ENCODE peak calls at places on chromosome 13, in eight cellular contexts. One of them, this sample, is unnamed.

GRCh38 chr13:76879211-76879875 is 6.9 kb downstream of the KCTD12 start:
- DNase-seq in cardiac fibroblast: peak; percentile 93
- DNase-seq in cardiac muscle cell: no peak
- DNase-seq in WERI-Rb-1: no peak
- DNase-seq in AG04449: peak; percentile 9
- DNase-seq in K562: no peak
- DNase-seq in endothelial cell of umbilical vein: peak; percentile 96
- DNase-seq in effector memory CD4-positive, alpha-beta T cell: peak; percentile 20
- DNase-seq in this sample: peak; percentile 86

GRCh38 chr13:48804836-48805601 is 151.3 kb downstream of the CYSLTR2 start:
- DNase-seq in cardiac fibroblast: no peak
- DNase-seq in cardiac muscle cell: no peak
- DNase-seq in WERI-Rb-1: no peak
- DNase-seq in AG04449: no peak
- DNase-seq in K562: no peak
- DNase-seq in endothelial cell of umbilical vein: peak; percentile 12
- DNase-seq in effector memory CD4-positive, alpha-beta T cell: no peak
- DNase-seq in this sample: peak; percentile 76

GRCh38 chr13:91108315-91108714 is 239.2 kb upstream of the MIR17HG start:
- DNase-seq in cardiac fibroblast: no peak
- DNase-seq in cardiac muscle cell: no peak
- DNase-seq in WERI-Rb-1: no peak
- DNase-seq in AG04449: no peak
- DNase-seq in K562: no peak
- DNase-seq in endothelial cell of umbilical vein: no peak
- DNase-seq in effector memory CD4-positive, alpha-beta T cell: no peak
- DNase-seq in this sample: no peak

GRCh38 chr13:29284726-29285125 is 310.8 kb downstream of the SLC7A1 start:
- DNase-seq in cardiac fibroblast: no peak
- DNase-seq in cardiac muscle cell: no peak
- DNase-seq in WERI-Rb-1: no peak
- DNase-seq in AG04449: no peak
- DNase-seq in K562: no peak
- DNase-seq in endothelial cell of umbilical vein: no peak
- DNase-seq in effector memory CD4-positive, alpha-beta T cell: no peak
- DNase-seq in this sample: peak; percentile 1

GRCh38 chr13:103287659-103288058 is 221.4 kb upstream of the SLC10A2 start:
- DNase-seq in cardiac fibroblast: peak; percentile 15
- DNase-seq in cardiac muscle cell: no peak
- DNase-seq in WERI-Rb-1: no peak
- DNase-seq in AG04449: no peak
- DNase-seq in K562: no peak
- DNase-seq in endothelial cell of umbilical vein: no peak
- DNase-seq in effector memory CD4-positive, alpha-beta T cell: no peak
- DNase-seq in this sample: no peak

GRCh38 chr13:74206061-74206561 is 71.9 kb upstream of the KLF12 start:
- DNase-seq in cardiac fibroblast: peak; percentile 54
- DNase-seq in cardiac muscle cell: no peak
- DNase-seq in WERI-Rb-1: no peak
- DNase-seq in AG04449: peak; percentile 83
- DNase-seq in K562: no peak
- DNase-seq in endothelial cell of umbilical vein: no peak
- DNase-seq in effector memory CD4-positive, alpha-beta T cell: no peak
- DNase-seq in this sample: peak; percentile 75

GRCh38 chr13:98749501-98749900 is 3.0 kb downstream of the SLC15A1 start:
- DNase-seq in cardiac fibroblast: peak; percentile 59
- DNase-seq in cardiac muscle cell: no peak
- DNase-seq in WERI-Rb-1: no peak
- DNase-seq in AG04449: peak; percentile 19
- DNase-seq in K562: no peak
- DNase-seq in endothelial cell of umbilical vein: no peak
- DNase-seq in effector memory CD4-positive, alpha-beta T cell: no peak
- DNase-seq in this sample: peak; percentile 78

GRCh38 chr13:103926118-103926517 is 859.9 kb upstream of the SLC10A2 start:
- DNase-seq in cardiac fibroblast: no peak
- DNase-seq in cardiac muscle cell: no peak
- DNase-seq in WERI-Rb-1: no peak
- DNase-seq in AG04449: no peak
- DNase-seq in K562: no peak
- DNase-seq in endothelial cell of umbilical vein: no peak
- DNase-seq in effector memory CD4-positive, alpha-beta T cell: no peak
- DNase-seq in this sample: no peak

GRCh38 chr13:46962286-46962941 is 65.6 kb upstream of the HTR2A start:
- DNase-seq in cardiac fibroblast: peak; percentile 10
- DNase-seq in cardiac muscle cell: peak; percentile 32
- DNase-seq in WERI-Rb-1: no peak
- DNase-seq in AG04449: no peak
- DNase-seq in K562: peak; percentile 13
- DNase-seq in endothelial cell of umbilical vein: no peak
- DNase-seq in effector memory CD4-positive, alpha-beta T cell: no peak
- DNase-seq in this sample: peak; percentile 89

GRCh38 chr13:106034201-106034600 is 501.3 kb downstream of the EFNB2 start:
- DNase-seq in cardiac fibroblast: peak; percentile 39
- DNase-seq in cardiac muscle cell: no peak
- DNase-seq in WERI-Rb-1: no peak
- DNase-seq in AG04449: no peak
- DNase-seq in K562: no peak
- DNase-seq in endothelial cell of umbilical vein: no peak
- DNase-seq in effector memory CD4-positive, alpha-beta T cell: no peak
- DNase-seq in this sample: peak; percentile 72

GRCh38 chr13:80116107-80116506 is 224.8 kb downstream of the SPRY2 start:
- DNase-seq in cardiac fibroblast: peak; percentile 62
- DNase-seq in cardiac muscle cell: no peak
- DNase-seq in WERI-Rb-1: no peak
- DNase-seq in AG04449: peak; percentile 45
- DNase-seq in K562: no peak
- DNase-seq in endothelial cell of umbilical vein: peak; percentile 10
- DNase-seq in effector memory CD4-positive, alpha-beta T cell: no peak
- DNase-seq in this sample: peak; percentile 88

GRCh38 chr13:112159575-112160547 is 92.9 kb downstream of the SOX1 start:
- DNase-seq in cardiac fibroblast: no peak
- DNase-seq in cardiac muscle cell: no peak
- DNase-seq in WERI-Rb-1: no peak
- DNase-seq in AG04449: no peak
- DNase-seq in K562: no peak
- DNase-seq in endothelial cell of umbilical vein: no peak
- DNase-seq in effector memory CD4-positive, alpha-beta T cell: no peak
- DNase-seq in this sample: no peak

GRCh38 chr13:113564331-113565023 is 20.1 kb upstream of the TFDP1 start:
- DNase-seq in cardiac fibroblast: no peak
- DNase-seq in cardiac muscle cell: no peak
- DNase-seq in WERI-Rb-1: no peak
- DNase-seq in AG04449: no peak
- DNase-seq in K562: no peak
- DNase-seq in endothelial cell of umbilical vein: no peak
- DNase-seq in effector memory CD4-positive, alpha-beta T cell: no peak
- DNase-seq in this sample: no peak

GRCh38 chr13:114281351-114282142 is at the start of gene UPF3A:
- DNase-seq in cardiac fibroblast: peak; percentile 96
- DNase-seq in cardiac muscle cell: peak; percentile 90
- DNase-seq in WERI-Rb-1: peak; percentile 98
- DNase-seq in AG04449: no peak
- DNase-seq in K562: peak; percentile 95
- DNase-seq in endothelial cell of umbilical vein: peak; percentile 89
- DNase-seq in effector memory CD4-positive, alpha-beta T cell: peak; percentile 85
- DNase-seq in this sample: peak; percentile 88

GRCh38 chr13:74575729-74576125 is 441.5 kb upstream of the KLF12 start:
- DNase-seq in cardiac fibroblast: peak; percentile 67
- DNase-seq in cardiac muscle cell: peak; percentile 92
- DNase-seq in WERI-Rb-1: peak; percentile 93
- DNase-seq in AG04449: no peak
- DNase-seq in K562: peak; percentile 73
- DNase-seq in endothelial cell of umbilical vein: peak; percentile 62
- DNase-seq in effector memory CD4-positive, alpha-beta T cell: peak; percentile 9
- DNase-seq in this sample: peak; percentile 38

GRCh38 chr13:37701306-37701705 is 102.7 kb upstream of the POSTN start:
- DNase-seq in cardiac fibroblast: peak; percentile 90
- DNase-seq in cardiac muscle cell: no peak
- DNase-seq in WERI-Rb-1: no peak
- DNase-seq in AG04449: no peak
- DNase-seq in K562: no peak
- DNase-seq in endothelial cell of umbilical vein: peak; percentile 92
- DNase-seq in effector memory CD4-positive, alpha-beta T cell: no peak
- DNase-seq in this sample: peak; percentile 76

GRCh38 chr13:111461445-111462149 is 141.2 kb downstream of the TEX29 start:
- DNase-seq in cardiac fibroblast: no peak
- DNase-seq in cardiac muscle cell: no peak
- DNase-seq in WERI-Rb-1: no peak
- DNase-seq in AG04449: no peak
- DNase-seq in K562: no peak
- DNase-seq in endothelial cell of umbilical vein: no peak
- DNase-seq in effector memory CD4-positive, alpha-beta T cell: no peak
- DNase-seq in this sample: no peak

DNA sequence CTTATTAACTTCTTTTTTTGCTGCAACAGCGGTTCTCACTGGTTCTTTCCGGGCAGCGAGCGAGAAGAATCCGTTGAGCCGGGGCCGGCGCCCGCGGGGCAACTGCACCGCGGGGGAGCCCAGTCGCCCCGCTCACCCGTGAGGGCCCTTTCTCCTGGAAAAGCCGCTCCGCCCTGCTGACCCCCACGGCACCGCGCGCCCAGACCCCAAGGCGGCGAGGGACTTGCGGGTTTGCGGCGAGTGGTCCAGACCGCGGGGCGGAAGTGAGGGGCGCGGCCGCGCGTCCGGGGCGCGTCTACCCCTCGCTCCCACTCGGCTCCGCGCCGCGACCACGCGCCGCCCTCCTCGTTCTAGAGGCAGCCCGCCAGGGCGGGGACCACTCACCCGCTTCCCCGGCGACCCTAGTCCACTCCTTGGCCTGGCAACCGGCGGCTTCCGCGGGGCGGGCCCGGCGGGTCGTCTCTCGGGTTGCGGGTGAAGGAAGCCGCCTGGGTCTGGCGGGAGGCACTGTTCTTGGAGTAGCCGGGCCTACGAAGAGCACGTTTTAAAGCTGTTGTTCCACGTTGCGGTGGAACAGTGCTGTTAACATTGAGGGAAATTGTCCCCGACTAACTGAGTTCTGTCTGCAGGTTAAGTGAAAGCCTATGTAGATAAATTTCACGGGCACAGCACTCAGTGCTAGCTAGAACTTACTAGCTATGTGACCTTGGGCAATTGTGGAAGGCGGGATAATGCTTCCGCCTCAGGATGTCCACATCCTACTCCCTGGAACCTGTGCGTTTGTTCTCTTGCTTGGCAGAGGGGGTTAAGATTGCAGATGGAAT is at the start of gene NEK3:
- DNase-seq in cardiac fibroblast: peak; percentile 72
- DNase-seq in cardiac muscle cell: peak; percentile 75
- DNase-seq in WERI-Rb-1: peak; percentile 65
- DNase-seq in AG04449: no peak
- DNase-seq in K562: peak; percentile 65
- DNase-seq in endothelial cell of umbilical vein: peak; percentile 71
- DNase-seq in effector memory CD4-positive, alpha-beta T cell: peak; percentile 37
- DNase-seq in this sample: peak; percentile 67
- H3K4me3 ChIP-seq in cardiac fibroblast: peak within 1 kb of the TSS; percentile 69
- H3K4me3 ChIP-seq in cardiac muscle cell: peak within 1 kb of the TSS; percentile 77
- H3K4me3 ChIP-seq in WERI-Rb-1: peak within 1 kb of the TSS; percentile 81
- H3K4me3 ChIP-seq in AG04449: peak within 1 kb of the TSS; percentile 70
- H3K4me3 ChIP-seq in K562: peak within 1 kb of the TSS; percentile 68
- H3K4me3 ChIP-seq in endothelial cell of umbilical vein: peak within 1 kb of the TSS; percentile 81
- H3K4me3 ChIP-seq in effector memory CD4-positive, alpha-beta T cell: peak within 1 kb of the TSS; percentile 80
- H3K4me3 ChIP-seq in this sample: peak within 1 kb of the TSS; percentile 72

GRCh38 chr13:21138561-21138960 is 37.8 kb downstream of the SKA3 start:
- DNase-seq in cardiac fibroblast: peak; percentile 25
- DNase-seq in cardiac muscle cell: no peak
- DNase-seq in WERI-Rb-1: no peak
- DNase-seq in AG04449: no peak
- DNase-seq in K562: no peak
- DNase-seq in endothelial cell of umbilical vein: peak; percentile 56
- DNase-seq in effector memory CD4-positive, alpha-beta T cell: no peak
- DNase-seq in this sample: no peak

GRCh38 chr13:21139374-21139773 is 37.0 kb downstream of the SKA3 start:
- DNase-seq in cardiac fibroblast: no peak
- DNase-seq in cardiac muscle cell: no peak
- DNase-seq in WERI-Rb-1: no peak
- DNase-seq in AG04449: no peak
- DNase-seq in K562: no peak
- DNase-seq in endothelial cell of umbilical vein: no peak
- DNase-seq in effector memory CD4-positive, alpha-beta T cell: no peak
- DNase-seq in this sample: no peak

GRCh38 chr13:21137696-21138095 is 38.7 kb downstream of the SKA3 start:
- DNase-seq in cardiac fibroblast: peak; percentile 22
- DNase-seq in cardiac muscle cell: no peak
- DNase-seq in WERI-Rb-1: no peak
- DNase-seq in AG04449: no peak
- DNase-seq in K562: peak; percentile 18
- DNase-seq in endothelial cell of umbilical vein: no peak
- DNase-seq in effector memory CD4-positive, alpha-beta T cell: no peak
- DNase-seq in this sample: peak; percentile 76

GRCh38 chr13:21147827-21148226 is 28.5 kb downstream of the SKA3 start:
- DNase-seq in cardiac fibroblast: no peak
- DNase-seq in cardiac muscle cell: no peak
- DNase-seq in WERI-Rb-1: no peak
- DNase-seq in AG04449: no peak
- DNase-seq in K562: no peak
- DNase-seq in endothelial cell of umbilical vein: no peak
- DNase-seq in effector memory CD4-positive, alpha-beta T cell: no peak
- DNase-seq in this sample: no peak

DNA sequence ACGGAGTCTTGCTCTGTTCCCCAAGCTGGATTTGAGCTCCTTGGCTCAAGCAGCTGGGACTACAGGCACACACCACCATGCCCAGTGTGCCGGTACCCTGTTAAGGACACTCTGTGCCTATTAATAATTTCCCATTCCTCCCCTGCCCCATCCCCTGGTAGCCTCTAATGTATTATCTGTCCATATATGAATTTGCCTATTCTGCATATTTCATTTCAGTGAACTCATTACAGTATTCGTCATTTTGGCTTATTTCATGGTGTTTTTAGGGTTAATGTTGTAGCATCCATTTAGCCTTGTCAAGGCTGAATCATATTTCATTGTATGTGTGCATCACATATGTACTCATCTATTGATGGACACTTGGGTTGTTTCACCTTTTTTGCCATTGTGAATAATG is 33.6 kb downstream of the SKA3 start:
- DNase-seq in cardiac fibroblast: no peak
- DNase-seq in cardiac muscle cell: no peak
- DNase-seq in WERI-Rb-1: no peak
- DNase-seq in AG04449: no peak
- DNase-seq in K562: no peak
- DNase-seq in endothelial cell of umbilical vein: no peak
- DNase-seq in effector memory CD4-positive, alpha-beta T cell: no peak
- DNase-seq in this sample: no peak
- H3K4me3 ChIP-seq in cardiac fibroblast: no peak overlapping the region
- H3K4me3 ChIP-seq in cardiac muscle cell: no peak overlapping the region
- H3K4me3 ChIP-seq in WERI-Rb-1: no peak overlapping the region
- H3K4me3 ChIP-seq in AG04449: no peak overlapping the region
- H3K4me3 ChIP-seq in K562: no peak overlapping the region
- H3K4me3 ChIP-seq in endothelial cell of umbilical vein: no peak overlapping the region
- H3K4me3 ChIP-seq in effector memory CD4-positive, alpha-beta T cell: no peak overlapping the region
- H3K4me3 ChIP-seq in this sample: no peak overlapping the region

GRCh38 chr13:92463134-92463533 is 763.5 kb upstream of the GPC6 start:
- DNase-seq in cardiac fibroblast: no peak
- DNase-seq in cardiac muscle cell: no peak
- DNase-seq in WERI-Rb-1: peak; percentile 33
- DNase-seq in AG04449: no peak
- DNase-seq in K562: no peak
- DNase-seq in endothelial cell of umbilical vein: no peak
- DNase-seq in effector memory CD4-positive, alpha-beta T cell: no peak
- DNase-seq in this sample: no peak
- H3K4me3 ChIP-seq in cardiac fibroblast: no peak overlapping the region
- H3K4me3 ChIP-seq in cardiac muscle cell: no peak overlapping the region
- H3K4me3 ChIP-seq in WERI-Rb-1: no peak overlapping the region
- H3K4me3 ChIP-seq in AG04449: no peak overlapping the region
- H3K4me3 ChIP-seq in K562: no peak overlapping the region
- H3K4me3 ChIP-seq in endothelial cell of umbilical vein: no peak overlapping the region
- H3K4me3 ChIP-seq in effector memory CD4-positive, alpha-beta T cell: no peak overlapping the region
- H3K4me3 ChIP-seq in this sample: no peak overlapping the region

GRCh38 chr13:52599037-52599852 is 43.0 kb upstream of the HNRNPA1L2 start:
- DNase-seq in cardiac fibroblast: peak; percentile 63
- DNase-seq in cardiac muscle cell: no peak
- DNase-seq in WERI-Rb-1: no peak
- DNase-seq in AG04449: no peak
- DNase-seq in K562: no peak
- DNase-seq in endothelial cell of umbilical vein: peak; percentile 92
- DNase-seq in effector memory CD4-positive, alpha-beta T cell: no peak
- DNase-seq in this sample: peak; percentile 79
- H3K4me3 ChIP-seq in cardiac fibroblast: peak overlapping the region; percentile 54
- H3K4me3 ChIP-seq in cardiac muscle cell: peak overlapping the region; percentile 18
- H3K4me3 ChIP-seq in WERI-Rb-1: peak overlapping the region; percentile 65
- H3K4me3 ChIP-seq in AG04449: peak overlapping the region; percentile 64
- H3K4me3 ChIP-seq in K562: no peak overlapping the region
- H3K4me3 ChIP-seq in endothelial cell of umbilical vein: peak overlapping the region; percentile 68
- H3K4me3 ChIP-seq in effector memory CD4-positive, alpha-beta T cell: peak overlapping the region; percentile 50
- H3K4me3 ChIP-seq in this sample: peak overlapping the region; percentile 62

This sample was measured in fibroblast of mammary gland.